ENCODE peak calls at places on chromosomes 13 and 19, in nine cellular contexts. V is D721Med; P is stimulated activated CD4-positive, alpha-beta T cell treated with anti-CD3 and anti-CD28 coated beads, TNF-alpha, amount 100 ng/mL, for 48 hours; X is ascending aorta; E is dermis microvascular lymphatic vessel endothelial cell; R is activated CD8-positive, alpha-beta memory T cell treated with anti-CD3 and anti-CD28 coated beads for 1 hour; U is adipocyte; B is progenitor cell of endocrine pancreas; J is substantia nigra. Y is an unnamed sample.

GRCh38 chr19:14070268-14071050 is 2.1 kb upstream of the MISP3 start:
- DNase-seq in V (no peak), P (no peak), X (no peak), E (no peak), R (no peak), U (no peak), B (no peak), J (no peak), Y (no peak)

GRCh38 chr13:22848539-22849052 is 332.2 kb upstream of the SGCG start:
- DNase-seq in V (no peak), P (no peak), X (no peak), E (no peak), R (no peak), U (no peak), B (no peak), J (no peak), Y (no peak)

GRCh38 chr13:30165791-30166190 is 141.6 kb downstream of the KATNAL1 start:
- DNase-seq in V (no peak), P (no peak), X (no peak), E (peak; percentile 11), R (no peak), U (peak; percentile 2), B (no peak), J (peak; percentile 32), Y (no peak)

GRCh38 chr19:56404705-56405056 is 549 bp downstream of the ZNF583 start:
- DNase-seq in V (no peak), P (no peak), X (no peak), E (no peak), R (no peak), U (no peak), B (no peak), J (no peak), Y (no peak)

GRCh38 chr19:2014731-2015610 is 543 bp downstream of the BTBD2 start:
- DNase-seq in V (no peak), P (no peak), X (no peak), E (no peak), R (no peak), U (peak; percentile 63), B (no peak), J (no peak), Y (no peak)

GRCh38 chr19:2261438-2262172 is 5.4 kb upstream of the JSRP1 start:
- DNase-seq in V (no peak), P (no peak), X (no peak), E (no peak), R (no peak), U (peak; percentile 35), B (no peak), J (no peak), Y (no peak)

GRCh38 chr19:18119243-18120105 is 21.9 kb downstream of the MAST3 start:
- DNase-seq in V (no peak), P (no peak), X (no peak), E (no peak), R (no peak), U (no peak), B (no peak), J (no peak), Y (no peak)

GRCh38 chr13:22748866-22749586 is 431.8 kb upstream of the SGCG start:
- DNase-seq in V (no peak), P (no peak), X (no peak), E (no peak), R (no peak), U (no peak), B (no peak), J (no peak), Y (no peak)

GRCh38 chr13:50893211-50893852 is 16.3 kb upstream of the RNASEH2B start:
- DNase-seq in V (no peak), P (no peak), X (no peak), E (no peak), R (no peak), U (peak; percentile 63), B (no peak), J (no peak), Y (no peak)

GRCh38 chr13:50244913-50245574 is 229.8 kb downstream of the KCNRG start:
- DNase-seq in V (no peak), P (peak; percentile 61), X (no peak), E (no peak), R (no peak), U (peak; percentile 72), B (no peak), J (no peak), Y (no peak)

GRCh38 chr19:2294377-2295335 is 12.7 kb upstream of the PEAK3 start:
- DNase-seq in V (peak; percentile 82), P (no peak), X (no peak), E (no peak), R (no peak), U (peak; percentile 78), B (no peak), J (peak; percentile 41), Y (no peak)

GRCh38 chr13:114130708-114131580 is 1.5 kb downstream of the RASA3 start:
- DNase-seq in V (no peak), P (no peak), X (no peak), E (peak; percentile 40), R (no peak), U (peak; percentile 76), B (no peak), J (peak; percentile 46), Y (no peak)

GRCh38 chr13:42650470-42650869 is 76.5 kb downstream of the TNFSF11 start:
- DNase-seq in V (no peak), P (no peak), X (no peak), E (no peak), R (no peak), U (peak; percentile 62), B (no peak), J (no peak), Y (no peak)

GRCh38 chr13:101942038-101942437 is 459.8 kb downstream of the FGF14 start:
- DNase-seq in V (no peak), P (no peak), X (no peak), E (no peak), R (no peak), U (peak; percentile 52), B (no peak), J (no peak), Y (no peak)

GRCh38 chr19:43699506-43700367 is 16.1 kb upstream of the IRGC start:
- DNase-seq in V (no peak), P (no peak), X (no peak), E (no peak), R (no peak), U (no peak), B (peak; percentile 30), J (peak; percentile 27), Y (no peak)

GRCh38 chr13:56558698-56559320 is 581.9 kb upstream of the PRR20A start:
- DNase-seq in V (no peak), P (no peak), X (no peak), E (no peak), R (no peak), U (no peak), B (no peak), J (no peak), Y (no peak)

GRCh38 chr19:2554856-2555255 is 78.9 kb downstream of the GADD45B start:
- DNase-seq in V (no peak), P (no peak), X (no peak), E (peak; percentile 82), R (no peak), U (no peak), B (no peak), J (no peak), Y (no peak)